ENCODE peak calls at places on chromosome 3, in five cellular contexts. One of them, this sample, is unnamed.

GRCh38 chr3:83039422-83039821 is 1278.0 kb upstream of the GBE1 start:
- DNase-seq in activated T-helper 1 cell treated with anti-CD3 and anti-CD28 coated beads, Interleukin-12 subunit alpha, Interleukin-12 subunit beta, Interleukin-2, Interleukin-4 antibody, amounts not matched to agents 30 ng/mL and 10 ng/mL and 1 ng/mL, durations not matched to agents 14 hours and 24 hours and 36 hours: no peak
- DNase-seq in GF-D8: no peak
- DNase-seq in SW 1271: no peak
- DNase-seq in stimulated activated CD4-positive, alpha-beta T cell treated with anti-CD3 and anti-CD28 coated beads, Interleukin-1b, Interleukin-23, amount 100 ng/mL, for 48 hours: no peak
- DNase-seq in this sample: no peak

GRCh38 chr3:54836876-54837275 is 91.0 kb downstream of the LRTM1 start:
- DNase-seq in activated T-helper 1 cell treated with anti-CD3 and anti-CD28 coated beads, Interleukin-12 subunit alpha, Interleukin-12 subunit beta, Interleukin-2, Interleukin-4 antibody, amounts not matched to agents 30 ng/mL and 10 ng/mL and 1 ng/mL, durations not matched to agents 14 hours and 24 hours and 36 hours: no peak
- DNase-seq in stimulated activated CD4-positive, alpha-beta T cell treated with anti-CD3 and anti-CD28 coated beads, Interleukin-1b, Interleukin-23, amount 100 ng/mL, for 48 hours: no peak
- DNase-seq in GF-D8: no peak
- DNase-seq in SW 1271: no peak
- DNase-seq in this sample: no peak

GRCh38 chr3:127486337-127486944 is 104.1 kb downstream of the TPRA1 start:
- DNase-seq in SW 1271: no peak
- DNase-seq in stimulated activated CD4-positive, alpha-beta T cell treated with anti-CD3 and anti-CD28 coated beads, Interleukin-1b, Interleukin-23, amount 100 ng/mL, for 48 hours: no peak
- DNase-seq in activated T-helper 1 cell treated with anti-CD3 and anti-CD28 coated beads, Interleukin-12 subunit alpha, Interleukin-12 subunit beta, Interleukin-2, Interleukin-4 antibody, amounts not matched to agents 30 ng/mL and 10 ng/mL and 1 ng/mL, durations not matched to agents 14 hours and 24 hours and 36 hours: no peak
- DNase-seq in GF-D8: no peak
- DNase-seq in this sample: no peak

GRCh38 chr3:114508976-114509375 is 215.1 kb downstream of the TIGIT start:
- DNase-seq in SW 1271: no peak
- DNase-seq in stimulated activated CD4-positive, alpha-beta T cell treated with anti-CD3 and anti-CD28 coated beads, Interleukin-1b, Interleukin-23, amount 100 ng/mL, for 48 hours: no peak
- DNase-seq in GF-D8: no peak
- DNase-seq in activated T-helper 1 cell treated with anti-CD3 and anti-CD28 coated beads, Interleukin-12 subunit alpha, Interleukin-12 subunit beta, Interleukin-2, Interleukin-4 antibody, amounts not matched to agents 30 ng/mL and 10 ng/mL and 1 ng/mL, durations not matched to agents 14 hours and 24 hours and 36 hours: no peak
- DNase-seq in this sample: no peak

GRCh38 chr3:167920747-167921146 is 175.0 kb downstream of the GOLIM4 start:
- DNase-seq in stimulated activated CD4-positive, alpha-beta T cell treated with anti-CD3 and anti-CD28 coated beads, Interleukin-1b, Interleukin-23, amount 100 ng/mL, for 48 hours: no peak
- DNase-seq in GF-D8: no peak
- DNase-seq in SW 1271: no peak
- DNase-seq in activated T-helper 1 cell treated with anti-CD3 and anti-CD28 coated beads, Interleukin-12 subunit alpha, Interleukin-12 subunit beta, Interleukin-2, Interleukin-4 antibody, amounts not matched to agents 30 ng/mL and 10 ng/mL and 1 ng/mL, durations not matched to agents 14 hours and 24 hours and 36 hours: no peak
- DNase-seq in this sample: no peak

GRCh38 chr3:191139771-191140170 is 59.3 kb upstream of the OSTN start:
- DNase-seq in activated T-helper 1 cell treated with anti-CD3 and anti-CD28 coated beads, Interleukin-12 subunit alpha, Interleukin-12 subunit beta, Interleukin-2, Interleukin-4 antibody, amounts not matched to agents 30 ng/mL and 10 ng/mL and 1 ng/mL, durations not matched to agents 14 hours and 24 hours and 36 hours: no peak
- DNase-seq in SW 1271: no peak
- DNase-seq in GF-D8: no peak
- DNase-seq in stimulated activated CD4-positive, alpha-beta T cell treated with anti-CD3 and anti-CD28 coated beads, Interleukin-1b, Interleukin-23, amount 100 ng/mL, for 48 hours: no peak
- DNase-seq in this sample: peak

GRCh38 chr3:27281671-27282150 is 87.5 kb downstream of the NEK10 start:
- DNase-seq in SW 1271: no peak
- DNase-seq in stimulated activated CD4-positive, alpha-beta T cell treated with anti-CD3 and anti-CD28 coated beads, Interleukin-1b, Interleukin-23, amount 100 ng/mL, for 48 hours: no peak
- DNase-seq in activated T-helper 1 cell treated with anti-CD3 and anti-CD28 coated beads, Interleukin-12 subunit alpha, Interleukin-12 subunit beta, Interleukin-2, Interleukin-4 antibody, amounts not matched to agents 30 ng/mL and 10 ng/mL and 1 ng/mL, durations not matched to agents 14 hours and 24 hours and 36 hours: no peak
- DNase-seq in GF-D8: no peak
- DNase-seq in this sample: no peak

GRCh38 chr3:20185733-20186599 is at the start of gene SGO1:
- DNase-seq in stimulated activated CD4-positive, alpha-beta T cell treated with anti-CD3 and anti-CD28 coated beads, Interleukin-1b, Interleukin-23, amount 100 ng/mL, for 48 hours: peak
- DNase-seq in GF-D8: peak
- DNase-seq in activated T-helper 1 cell treated with anti-CD3 and anti-CD28 coated beads, Interleukin-12 subunit alpha, Interleukin-12 subunit beta, Interleukin-2, Interleukin-4 antibody, amounts not matched to agents 30 ng/mL and 10 ng/mL and 1 ng/mL, durations not matched to agents 14 hours and 24 hours and 36 hours: peak
- DNase-seq in SW 1271: peak
- DNase-seq in this sample: peak

GRCh38 chr3:181362378-181362777 is 349.3 kb upstream of the SOX2 start:
- DNase-seq in stimulated activated CD4-positive, alpha-beta T cell treated with anti-CD3 and anti-CD28 coated beads, Interleukin-1b, Interleukin-23, amount 100 ng/mL, for 48 hours: no peak
- DNase-seq in activated T-helper 1 cell treated with anti-CD3 and anti-CD28 coated beads, Interleukin-12 subunit alpha, Interleukin-12 subunit beta, Interleukin-2, Interleukin-4 antibody, amounts not matched to agents 30 ng/mL and 10 ng/mL and 1 ng/mL, durations not matched to agents 14 hours and 24 hours and 36 hours: no peak
- DNase-seq in GF-D8: no peak
- DNase-seq in SW 1271: no peak
- DNase-seq in this sample: no peak

GRCh38 chr3:153163349-153164008 is 1.5 kb downstream of the RAP2B start:
- DNase-seq in SW 1271: no peak
- DNase-seq in activated T-helper 1 cell treated with anti-CD3 and anti-CD28 coated beads, Interleukin-12 subunit alpha, Interleukin-12 subunit beta, Interleukin-2, Interleukin-4 antibody, amounts not matched to agents 30 ng/mL and 10 ng/mL and 1 ng/mL, durations not matched to agents 14 hours and 24 hours and 36 hours: no peak
- DNase-seq in stimulated activated CD4-positive, alpha-beta T cell treated with anti-CD3 and anti-CD28 coated beads, Interleukin-1b, Interleukin-23, amount 100 ng/mL, for 48 hours: no peak
- DNase-seq in GF-D8: no peak
- DNase-seq in this sample: peak

GRCh38 chr3:11996500-11996899 is 7.7 kb upstream of the SYN2 start:
- DNase-seq in activated T-helper 1 cell treated with anti-CD3 and anti-CD28 coated beads, Interleukin-12 subunit alpha, Interleukin-12 subunit beta, Interleukin-2, Interleukin-4 antibody, amounts not matched to agents 30 ng/mL and 10 ng/mL and 1 ng/mL, durations not matched to agents 14 hours and 24 hours and 36 hours: no peak
- DNase-seq in stimulated activated CD4-positive, alpha-beta T cell treated with anti-CD3 and anti-CD28 coated beads, Interleukin-1b, Interleukin-23, amount 100 ng/mL, for 48 hours: no peak
- DNase-seq in GF-D8: no peak
- DNase-seq in SW 1271: no peak
- DNase-seq in this sample: no peak

GRCh38 chr3:184541886-184542562 is 19.6 kb upstream of the EPHB3 start:
- DNase-seq in SW 1271: no peak
- DNase-seq in stimulated activated CD4-positive, alpha-beta T cell treated with anti-CD3 and anti-CD28 coated beads, Interleukin-1b, Interleukin-23, amount 100 ng/mL, for 48 hours: no peak
- DNase-seq in GF-D8: no peak
- DNase-seq in activated T-helper 1 cell treated with anti-CD3 and anti-CD28 coated beads, Interleukin-12 subunit alpha, Interleukin-12 subunit beta, Interleukin-2, Interleukin-4 antibody, amounts not matched to agents 30 ng/mL and 10 ng/mL and 1 ng/mL, durations not matched to agents 14 hours and 24 hours and 36 hours: no peak
- DNase-seq in this sample: no peak

GRCh38 chr3:192413461-192413860 is 313.9 kb downstream of the FGF12 start:
- DNase-seq in GF-D8: no peak
- DNase-seq in SW 1271: no peak
- DNase-seq in activated T-helper 1 cell treated with anti-CD3 and anti-CD28 coated beads, Interleukin-12 subunit alpha, Interleukin-12 subunit beta, Interleukin-2, Interleukin-4 antibody, amounts not matched to agents 30 ng/mL and 10 ng/mL and 1 ng/mL, durations not matched to agents 14 hours and 24 hours and 36 hours: no peak
- DNase-seq in stimulated activated CD4-positive, alpha-beta T cell treated with anti-CD3 and anti-CD28 coated beads, Interleukin-1b, Interleukin-23, amount 100 ng/mL, for 48 hours: no peak
- DNase-seq in this sample: no peak

GRCh38 chr3:25661694-25662455 is 2.8 kb downstream of the TOP2B start:
- DNase-seq in GF-D8: no peak
- DNase-seq in SW 1271: no peak
- DNase-seq in activated T-helper 1 cell treated with anti-CD3 and anti-CD28 coated beads, Interleukin-12 subunit alpha, Interleukin-12 subunit beta, Interleukin-2, Interleukin-4 antibody, amounts not matched to agents 30 ng/mL and 10 ng/mL and 1 ng/mL, durations not matched to agents 14 hours and 24 hours and 36 hours: no peak
- DNase-seq in stimulated activated CD4-positive, alpha-beta T cell treated with anti-CD3 and anti-CD28 coated beads, Interleukin-1b, Interleukin-23, amount 100 ng/mL, for 48 hours: no peak
- DNase-seq in this sample: no peak

GRCh38 chr3:53009826-53010539 is 35.9 kb downstream of the SFMBT1 start:
- DNase-seq in SW 1271: no peak
- DNase-seq in stimulated activated CD4-positive, alpha-beta T cell treated with anti-CD3 and anti-CD28 coated beads, Interleukin-1b, Interleukin-23, amount 100 ng/mL, for 48 hours: no peak
- DNase-seq in activated T-helper 1 cell treated with anti-CD3 and anti-CD28 coated beads, Interleukin-12 subunit alpha, Interleukin-12 subunit beta, Interleukin-2, Interleukin-4 antibody, amounts not matched to agents 30 ng/mL and 10 ng/mL and 1 ng/mL, durations not matched to agents 14 hours and 24 hours and 36 hours: no peak
- DNase-seq in GF-D8: no peak
- DNase-seq in this sample: no peak

GRCh38 chr3:27639271-27639670 is 82.9 kb downstream of the EOMES start:
- DNase-seq in activated T-helper 1 cell treated with anti-CD3 and anti-CD28 coated beads, Interleukin-12 subunit alpha, Interleukin-12 subunit beta, Interleukin-2, Interleukin-4 antibody, amounts not matched to agents 30 ng/mL and 10 ng/mL and 1 ng/mL, durations not matched to agents 14 hours and 24 hours and 36 hours: peak
- DNase-seq in GF-D8: peak
- DNase-seq in stimulated activated CD4-positive, alpha-beta T cell treated with anti-CD3 and anti-CD28 coated beads, Interleukin-1b, Interleukin-23, amount 100 ng/mL, for 48 hours: no peak
- DNase-seq in SW 1271: no peak
- DNase-seq in this sample: peak

GRCh38 chr3:52204337-52205073 is 6.5 kb downstream of the ALAS1 start:
- DNase-seq in activated T-helper 1 cell treated with anti-CD3 and anti-CD28 coated beads, Interleukin-12 subunit alpha, Interleukin-12 subunit beta, Interleukin-2, Interleukin-4 antibody, amounts not matched to agents 30 ng/mL and 10 ng/mL and 1 ng/mL, durations not matched to agents 14 hours and 24 hours and 36 hours: no peak
- DNase-seq in SW 1271: no peak
- DNase-seq in GF-D8: no peak
- DNase-seq in stimulated activated CD4-positive, alpha-beta T cell treated with anti-CD3 and anti-CD28 coated beads, Interleukin-1b, Interleukin-23, amount 100 ng/mL, for 48 hours: peak
- DNase-seq in this sample: peak

GRCh38 chr3:47896736-47897135 is 93.8 kb downstream of the DHX30 start:
- DNase-seq in SW 1271: no peak
- DNase-seq in stimulated activated CD4-positive, alpha-beta T cell treated with anti-CD3 and anti-CD28 coated beads, Interleukin-1b, Interleukin-23, amount 100 ng/mL, for 48 hours: no peak
- DNase-seq in activated T-helper 1 cell treated with anti-CD3 and anti-CD28 coated beads, Interleukin-12 subunit alpha, Interleukin-12 subunit beta, Interleukin-2, Interleukin-4 antibody, amounts not matched to agents 30 ng/mL and 10 ng/mL and 1 ng/mL, durations not matched to agents 14 hours and 24 hours and 36 hours: no peak
- DNase-seq in GF-D8: no peak
- DNase-seq in this sample: no peak

GRCh38 chr3:32996755-32997091 is 45.3 kb downstream of the CCR4 start:
- DNase-seq in GF-D8: no peak
- DNase-seq in SW 1271: no peak
- DNase-seq in stimulated activated CD4-positive, alpha-beta T cell treated with anti-CD3 and anti-CD28 coated beads, Interleukin-1b, Interleukin-23, amount 100 ng/mL, for 48 hours: no peak
- DNase-seq in activated T-helper 1 cell treated with anti-CD3 and anti-CD28 coated beads, Interleukin-12 subunit alpha, Interleukin-12 subunit beta, Interleukin-2, Interleukin-4 antibody, amounts not matched to agents 30 ng/mL and 10 ng/mL and 1 ng/mL, durations not matched to agents 14 hours and 24 hours and 36 hours: no peak
- DNase-seq in this sample: no peak

GRCh38 chr3:129182390-129183180 is 1.1 kb downstream of the CNBP start:
- DNase-seq in stimulated activated CD4-positive, alpha-beta T cell treated with anti-CD3 and anti-CD28 coated beads, Interleukin-1b, Interleukin-23, amount 100 ng/mL, for 48 hours: no peak
- DNase-seq in activated T-helper 1 cell treated with anti-CD3 and anti-CD28 coated beads, Interleukin-12 subunit alpha, Interleukin-12 subunit beta, Interleukin-2, Interleukin-4 antibody, amounts not matched to agents 30 ng/mL and 10 ng/mL and 1 ng/mL, durations not matched to agents 14 hours and 24 hours and 36 hours: no peak
- DNase-seq in GF-D8: peak
- DNase-seq in SW 1271: no peak
- DNase-seq in this sample: peak

GRCh38 chr3:112293368-112294321 is at the start of gene SLC9C1:
- DNase-seq in activated T-helper 1 cell treated with anti-CD3 and anti-CD28 coated beads, Interleukin-12 subunit alpha, Interleukin-12 subunit beta, Interleukin-2, Interleukin-4 antibody, amounts not matched to agents 30 ng/mL and 10 ng/mL and 1 ng/mL, durations not matched to agents 14 hours and 24 hours and 36 hours: peak
- DNase-seq in SW 1271: peak
- DNase-seq in stimulated activated CD4-positive, alpha-beta T cell treated with anti-CD3 and anti-CD28 coated beads, Interleukin-1b, Interleukin-23, amount 100 ng/mL, for 48 hours: no peak
- DNase-seq in GF-D8: no peak
- DNase-seq in this sample: peak

GRCh38 chr3:69197455-69197854 is 75.1 kb upstream of the LMOD3 start:
- DNase-seq in SW 1271: no peak
- DNase-seq in GF-D8: no peak
- DNase-seq in activated T-helper 1 cell treated with anti-CD3 and anti-CD28 coated beads, Interleukin-12 subunit alpha, Interleukin-12 subunit beta, Interleukin-2, Interleukin-4 antibody, amounts not matched to agents 30 ng/mL and 10 ng/mL and 1 ng/mL, durations not matched to agents 14 hours and 24 hours and 36 hours: no peak
- DNase-seq in stimulated activated CD4-positive, alpha-beta T cell treated with anti-CD3 and anti-CD28 coated beads, Interleukin-1b, Interleukin-23, amount 100 ng/mL, for 48 hours: no peak
- DNase-seq in this sample: no peak

GRCh38 chr3:8484409-8485140 is 17.0 kb upstream of the LMCD1 start:
- DNase-seq in GF-D8: no peak
- DNase-seq in stimulated activated CD4-positive, alpha-beta T cell treated with anti-CD3 and anti-CD28 coated beads, Interleukin-1b, Interleukin-23, amount 100 ng/mL, for 48 hours: no peak
- DNase-seq in activated T-helper 1 cell treated with anti-CD3 and anti-CD28 coated beads, Interleukin-12 subunit alpha, Interleukin-12 subunit beta, Interleukin-2, Interleukin-4 antibody, amounts not matched to agents 30 ng/mL and 10 ng/mL and 1 ng/mL, durations not matched to agents 14 hours and 24 hours and 36 hours: no peak
- DNase-seq in SW 1271: no peak
- DNase-seq in this sample: no peak

GRCh38 chr3:115616461-115616860 is 6.8 kb upstream of the GAP43 start:
- DNase-seq in GF-D8: no peak
- DNase-seq in SW 1271: no peak
- DNase-seq in stimulated activated CD4-positive, alpha-beta T cell treated with anti-CD3 and anti-CD28 coated beads, Interleukin-1b, Interleukin-23, amount 100 ng/mL, for 48 hours: peak
- DNase-seq in activated T-helper 1 cell treated with anti-CD3 and anti-CD28 coated beads, Interleukin-12 subunit alpha, Interleukin-12 subunit beta, Interleukin-2, Interleukin-4 antibody, amounts not matched to agents 30 ng/mL and 10 ng/mL and 1 ng/mL, durations not matched to agents 14 hours and 24 hours and 36 hours: no peak
- DNase-seq in this sample: no peak

GRCh38 chr3:62184559-62184958 is 188.8 kb downstream of the FEZF2 start:
- DNase-seq in stimulated activated CD4-positive, alpha-beta T cell treated with anti-CD3 and anti-CD28 coated beads, Interleukin-1b, Interleukin-23, amount 100 ng/mL, for 48 hours: no peak
- DNase-seq in GF-D8: no peak
- DNase-seq in SW 1271: no peak
- DNase-seq in activated T-helper 1 cell treated with anti-CD3 and anti-CD28 coated beads, Interleukin-12 subunit alpha, Interleukin-12 subunit beta, Interleukin-2, Interleukin-4 antibody, amounts not matched to agents 30 ng/mL and 10 ng/mL and 1 ng/mL, durations not matched to agents 14 hours and 24 hours and 36 hours: no peak
- DNase-seq in this sample: no peak

GRCh38 chr3:12706504-12707253 is 42.8 kb upstream of the RAF1 start:
- DNase-seq in stimulated activated CD4-positive, alpha-beta T cell treated with anti-CD3 and anti-CD28 coated beads, Interleukin-1b, Interleukin-23, amount 100 ng/mL, for 48 hours: peak
- DNase-seq in GF-D8: peak
- DNase-seq in SW 1271: peak
- DNase-seq in activated T-helper 1 cell treated with anti-CD3 and anti-CD28 coated beads, Interleukin-12 subunit alpha, Interleukin-12 subunit beta, Interleukin-2, Interleukin-4 antibody, amounts not matched to agents 30 ng/mL and 10 ng/mL and 1 ng/mL, durations not matched to agents 14 hours and 24 hours and 36 hours: peak
- DNase-seq in this sample: peak

GRCh38 chr3:156010829-156011228 is 109.5 kb upstream of the KCNAB1 start:
- DNase-seq in SW 1271: no peak
- DNase-seq in stimulated activated CD4-positive, alpha-beta T cell treated with anti-CD3 and anti-CD28 coated beads, Interleukin-1b, Interleukin-23, amount 100 ng/mL, for 48 hours: no peak
- DNase-seq in GF-D8: no peak
- DNase-seq in activated T-helper 1 cell treated with anti-CD3 and anti-CD28 coated beads, Interleukin-12 subunit alpha, Interleukin-12 subunit beta, Interleukin-2, Interleukin-4 antibody, amounts not matched to agents 30 ng/mL and 10 ng/mL and 1 ng/mL, durations not matched to agents 14 hours and 24 hours and 36 hours: no peak
- DNase-seq in this sample: no peak

GRCh38 chr3:51711352-51712019 is 4.6 kb downstream of the GRM2 start:
- DNase-seq in activated T-helper 1 cell treated with anti-CD3 and anti-CD28 coated beads, Interleukin-12 subunit alpha, Interleukin-12 subunit beta, Interleukin-2, Interleukin-4 antibody, amounts not matched to agents 30 ng/mL and 10 ng/mL and 1 ng/mL, durations not matched to agents 14 hours and 24 hours and 36 hours: no peak
- DNase-seq in GF-D8: no peak
- DNase-seq in SW 1271: no peak
- DNase-seq in stimulated activated CD4-positive, alpha-beta T cell treated with anti-CD3 and anti-CD28 coated beads, Interleukin-1b, Interleukin-23, amount 100 ng/mL, for 48 hours: no peak
- DNase-seq in this sample: no peak

GRCh38 chr3:138049157-138049919 is 39.4 kb downstream of the CLDN18 start:
- DNase-seq in GF-D8: no peak
- DNase-seq in SW 1271: no peak
- DNase-seq in stimulated activated CD4-positive, alpha-beta T cell treated with anti-CD3 and anti-CD28 coated beads, Interleukin-1b, Interleukin-23, amount 100 ng/mL, for 48 hours: no peak
- DNase-seq in activated T-helper 1 cell treated with anti-CD3 and anti-CD28 coated beads, Interleukin-12 subunit alpha, Interleukin-12 subunit beta, Interleukin-2, Interleukin-4 antibody, amounts not matched to agents 30 ng/mL and 10 ng/mL and 1 ng/mL, durations not matched to agents 14 hours and 24 hours and 36 hours: no peak
- DNase-seq in this sample: no peak

GRCh38 chr3:33184863-33185262 is 33.7 kb downstream of the SUSD5 start:
- DNase-seq in SW 1271: no peak
- DNase-seq in GF-D8: no peak
- DNase-seq in activated T-helper 1 cell treated with anti-CD3 and anti-CD28 coated beads, Interleukin-12 subunit alpha, Interleukin-12 subunit beta, Interleukin-2, Interleukin-4 antibody, amounts not matched to agents 30 ng/mL and 10 ng/mL and 1 ng/mL, durations not matched to agents 14 hours and 24 hours and 36 hours: no peak
- DNase-seq in stimulated activated CD4-positive, alpha-beta T cell treated with anti-CD3 and anti-CD28 coated beads, Interleukin-1b, Interleukin-23, amount 100 ng/mL, for 48 hours: no peak
- DNase-seq in this sample: no peak

GRCh38 chr3:4426782-4427344 is 40.2 kb downstream of the SUMF1 start:
- DNase-seq in GF-D8: peak
- DNase-seq in stimulated activated CD4-positive, alpha-beta T cell treated with anti-CD3 and anti-CD28 coated beads, Interleukin-1b, Interleukin-23, amount 100 ng/mL, for 48 hours: no peak
- DNase-seq in SW 1271: no peak
- DNase-seq in activated T-helper 1 cell treated with anti-CD3 and anti-CD28 coated beads, Interleukin-12 subunit alpha, Interleukin-12 subunit beta, Interleukin-2, Interleukin-4 antibody, amounts not matched to agents 30 ng/mL and 10 ng/mL and 1 ng/mL, durations not matched to agents 14 hours and 24 hours and 36 hours: no peak
- DNase-seq in this sample: no peak

GRCh38 chr3:159266779-159267178 is 464.9 kb downstream of the MFSD1 start:
- DNase-seq in GF-D8: no peak
- DNase-seq in SW 1271: no peak
- DNase-seq in stimulated activated CD4-positive, alpha-beta T cell treated with anti-CD3 and anti-CD28 coated beads, Interleukin-1b, Interleukin-23, amount 100 ng/mL, for 48 hours: peak
- DNase-seq in activated T-helper 1 cell treated with anti-CD3 and anti-CD28 coated beads, Interleukin-12 subunit alpha, Interleukin-12 subunit beta, Interleukin-2, Interleukin-4 antibody, amounts not matched to agents 30 ng/mL and 10 ng/mL and 1 ng/mL, durations not matched to agents 14 hours and 24 hours and 36 hours: no peak
- DNase-seq in this sample: peak

GRCh38 chr3:14514323-14514720 is 25.8 kb downstream of the GRIP2 start:
- DNase-seq in activated T-helper 1 cell treated with anti-CD3 and anti-CD28 coated beads, Interleukin-12 subunit alpha, Interleukin-12 subunit beta, Interleukin-2, Interleukin-4 antibody, amounts not matched to agents 30 ng/mL and 10 ng/mL and 1 ng/mL, durations not matched to agents 14 hours and 24 hours and 36 hours: no peak
- DNase-seq in SW 1271: no peak
- DNase-seq in stimulated activated CD4-positive, alpha-beta T cell treated with anti-CD3 and anti-CD28 coated beads, Interleukin-1b, Interleukin-23, amount 100 ng/mL, for 48 hours: no peak
- DNase-seq in GF-D8: no peak
- DNase-seq in this sample: no peak

GRCh38 chr3:11736136-11736833 is 92.6 kb upstream of the VGLL4 start:
- DNase-seq in stimulated activated CD4-positive, alpha-beta T cell treated with anti-CD3 and anti-CD28 coated beads, Interleukin-1b, Interleukin-23, amount 100 ng/mL, for 48 hours: no peak
- DNase-seq in activated T-helper 1 cell treated with anti-CD3 and anti-CD28 coated beads, Interleukin-12 subunit alpha, Interleukin-12 subunit beta, Interleukin-2, Interleukin-4 antibody, amounts not matched to agents 30 ng/mL and 10 ng/mL and 1 ng/mL, durations not matched to agents 14 hours and 24 hours and 36 hours: no peak
- DNase-seq in SW 1271: no peak
- DNase-seq in GF-D8: no peak
- DNase-seq in this sample: no peak